ENCODE peak calls at places on chromosome 16, in five cellular contexts. D is OCI-LY7, B is neural crest cell, N is AG04450, M is choroid plexus epithelial cell. V is an unnamed sample.

GRCh38 chr16:83344014-83344413 is 463.8 kb upstream of the HSBP1 start:
- DNase-seq in M (peak), B (no peak), N (peak), D (no peak), V (no peak)

GRCh38 chr16:7550096-7550495 is 217.5 kb downstream of the RBFOX1 start:
- DNase-seq in N (no peak), M (no peak), B (no peak), D (no peak), V (no peak)

GRCh38 chr16:21603920-21604319 is 4.5 kb downstream of the METTL9 start:
- DNase-seq in M (no peak), D (no peak), N (no peak), B (no peak), V (peak)

GRCh38 chr16:10979717-10980601 is 35.6 kb downstream of the CLEC16A start:
- DNase-seq in M (no peak), B (no peak), N (no peak), D (no peak), V (no peak)

GRCh38 chr16:85080923-85081498 is 31.3 kb downstream of the CIBAR2 start:
- DNase-seq in D (no peak), M (peak), B (no peak), N (no peak), V (no peak)

GRCh38 chr16:53504665-53505064 is 1.7 kb upstream of the AKTIP start:
- DNase-seq in B (no peak), N (no peak), D (no peak), M (peak), V (no peak)

GRCh38 chr16:15882563-15882962 is 5.8 kb downstream of the CEP20 start:
- DNase-seq in M (no peak), N (no peak), B (no peak), D (no peak), V (no peak)

GRCh38 chr16:47109361-47109760 is 34.4 kb downstream of the NETO2 start:
- DNase-seq in N (no peak), B (no peak), D (no peak), M (no peak), V (no peak)

GRCh38 chr16:47965439-47965838 is 190.4 kb downstream of the ABCC12 start:
- DNase-seq in N (no peak), M (peak), B (peak), D (no peak), V (no peak)

GRCh38 chr16:63938661-63939060 is 1183.2 kb downstream of the CDH11 start:
- DNase-seq in B (no peak), M (peak), N (no peak), D (no peak), V (no peak)

GRCh38 chr16:85969591-85969990 is 70.6 kb downstream of the IRF8 start:
- DNase-seq in B (no peak), D (no peak), M (peak), N (no peak), V (no peak)

GRCh38 chr16:85349413-85350145 is 237.3 kb upstream of the CIBAR2 start:
- DNase-seq in N (no peak), B (no peak), D (no peak), M (no peak), V (no peak)

GRCh38 chr16:73503093-73503492 is 455.2 kb upstream of the ZFHX3 start:
- DNase-seq in N (no peak), B (no peak), D (no peak), M (no peak), V (no peak)

GRCh38 chr16:23267647-23268046 is 34.5 kb upstream of the SCNN1B start:
- DNase-seq in N (no peak), D (no peak), B (no peak), M (no peak), V (no peak)

GRCh38 chr16:21184834-21185233 is 26.4 kb downstream of the LDAF1 start:
- DNase-seq in B (no peak), D (no peak), N (no peak), M (no peak), V (no peak)

GRCh38 chr16:50251375-50252081 is 14.8 kb upstream of the ADCY7 start:
- DNase-seq in M (peak), N (peak), B (no peak), D (no peak), V (no peak)

GRCh38 chr16:84686702-84687298 is 13.0 kb upstream of the USP10 start:
- DNase-seq in B (no peak), M (no peak), D (peak), N (no peak), V (no peak)

DNA sequence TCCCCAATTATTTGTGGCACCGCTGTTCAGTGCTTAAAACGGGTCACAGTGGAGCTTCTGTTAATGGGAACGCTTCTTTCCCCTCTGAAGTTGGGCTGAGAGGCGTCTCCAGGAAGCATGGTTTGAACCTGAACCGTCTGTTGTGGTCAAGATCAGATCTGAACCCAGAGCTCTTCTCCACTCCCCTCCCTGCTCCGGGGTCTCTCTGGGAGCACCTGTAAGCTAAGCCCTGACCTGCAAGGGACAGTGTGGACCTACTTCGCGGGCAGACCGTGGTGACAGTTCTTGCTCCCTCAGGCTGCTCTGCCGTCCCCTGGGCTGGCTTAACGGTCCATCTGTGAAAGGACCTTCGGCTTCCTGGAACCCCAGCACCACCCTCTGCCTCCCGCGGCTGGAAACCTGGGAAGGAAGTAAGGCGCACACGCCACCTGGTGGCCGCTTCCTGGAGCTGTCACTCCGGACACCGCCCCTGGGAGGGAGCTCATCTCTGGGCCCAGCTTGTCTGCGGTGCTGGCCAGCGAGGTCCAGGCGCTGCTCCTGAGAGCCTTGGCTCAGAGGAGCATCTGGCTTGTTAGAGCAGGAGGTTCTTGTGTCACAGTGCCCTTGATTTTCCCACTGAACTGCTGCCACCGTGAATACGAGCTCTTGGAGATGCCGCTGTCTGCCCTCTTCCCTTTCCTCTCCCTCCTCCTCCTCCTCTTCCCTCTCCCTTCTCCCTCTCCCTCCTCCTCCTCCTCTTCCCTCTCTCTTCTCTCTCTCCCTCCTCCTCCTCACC is 518.5 kb upstream of the EEF2KMT start:
- DNase-seq in D (peak), N (no peak), B (peak), M (no peak), V (peak)
- TF ChIP-seq CTCF in D (peak), N (no peak), B (peak), M (no peak), V (peak)

DNA sequence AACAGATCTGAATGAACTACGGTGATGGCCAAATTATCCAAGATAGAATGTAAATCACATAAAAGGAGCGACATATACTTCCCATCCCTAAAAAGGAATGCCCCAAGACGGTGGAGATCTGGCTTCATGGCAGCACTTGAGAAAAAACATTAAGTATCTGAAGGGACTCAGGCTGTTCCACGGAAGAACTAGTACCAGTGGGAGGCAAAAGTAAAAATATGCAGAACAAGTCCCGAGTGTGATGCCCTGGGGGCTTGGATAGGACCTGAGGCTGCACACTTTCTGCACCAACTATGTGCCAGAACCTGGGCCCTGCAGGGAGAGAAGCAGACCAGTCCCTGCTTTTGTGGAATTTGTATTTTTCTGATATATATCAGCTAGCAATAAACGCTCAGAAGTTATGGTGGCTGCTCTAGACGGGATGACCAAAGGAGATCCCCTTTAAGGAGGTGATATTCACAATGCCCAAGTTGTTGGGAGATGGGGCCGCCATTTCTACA is 538 bp upstream of the CKLF start:
- DNase-seq in B (no peak), M (no peak), D (peak), N (no peak), V (no peak)
- TF ChIP-seq CTCF in B (no peak), M (no peak), D (no peak), N (no peak), V (no peak)

DNA sequence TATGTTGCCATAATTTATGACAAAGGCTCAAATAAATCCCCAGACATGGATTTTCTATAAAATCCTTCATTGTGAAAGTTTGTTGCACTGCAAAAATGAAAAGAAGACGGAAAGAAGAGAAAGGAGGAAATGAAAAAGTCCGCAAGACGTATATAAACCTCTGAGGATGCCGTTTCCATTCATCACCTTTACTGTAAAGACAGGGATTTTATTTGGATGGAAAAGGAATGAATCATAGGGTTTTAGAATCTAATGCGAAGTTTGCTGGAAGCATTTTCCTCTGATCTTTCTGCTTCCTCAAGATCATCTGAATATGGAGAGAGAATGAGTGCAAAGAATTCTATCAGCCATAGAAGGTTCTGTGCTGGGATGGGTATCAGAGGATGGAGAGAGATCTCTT is 48.8 kb upstream of the XYLT1 start:
- DNase-seq in D (no peak), B (no peak), M (no peak), N (no peak), V (no peak)
- TF ChIP-seq CTCF in D (no peak), B (no peak), M (no peak), N (no peak), V (no peak)

GRCh38 chr16:87922250-87922871 is 14.0 kb downstream of the CA5A start:
- DNase-seq in M (peak), D (no peak), N (no peak), B (no peak), V (no peak)

GRCh38 chr16:87924937-87925670 is 11.2 kb downstream of the CA5A start:
- DNase-seq in B (no peak), D (no peak), M (no peak), N (no peak), V (no peak)

GRCh38 chr16:87926246-87927194 is 9.8 kb downstream of the CA5A start:
- DNase-seq in N (no peak), D (no peak), B (no peak), M (no peak), V (no peak)

GRCh38 chr16:87927195-87927562 is 9.2 kb downstream of the CA5A start:
- DNase-seq in N (no peak), B (no peak), M (no peak), D (no peak), V (no peak)

GRCh38 chr16:87924041-87924851 is 12.1 kb downstream of the CA5A start:
- DNase-seq in D (no peak), N (no peak), M (no peak), B (no peak), V (no peak)
- TF ChIP-seq CTCF in D (no peak), N (no peak), M (no peak), B (no peak), V (no peak)

GRCh38 chr16:57609541-57610401 is 18.7 kb upstream of the ADGRG1 start:
- DNase-seq in N (no peak), B (no peak), D (peak), M (peak), V (no peak)
- TF ChIP-seq CTCF in N (peak), B (no peak), D (peak), M (peak), V (no peak)

GRCh38 chr16:1043831-1044514 is 28.6 kb upstream of the SSTR5 start:
- DNase-seq in N (no peak), M (no peak), B (no peak), D (no peak), V (no peak)

GRCh38 chr16:1040346-1040745 is 32.2 kb upstream of the SSTR5 start:
- DNase-seq in D (no peak), N (no peak), B (no peak), M (no peak), V (no peak)

GRCh38 chr16:1044515-1045362 is 27.8 kb upstream of the SSTR5 start:
- DNase-seq in D (no peak), B (no peak), M (no peak), N (no peak), V (no peak)

GRCh38 chr16:1042076-1042744 is 30.3 kb upstream of the SSTR5 start:
- DNase-seq in M (no peak), B (no peak), N (no peak), D (no peak), V (no peak)

DNA sequence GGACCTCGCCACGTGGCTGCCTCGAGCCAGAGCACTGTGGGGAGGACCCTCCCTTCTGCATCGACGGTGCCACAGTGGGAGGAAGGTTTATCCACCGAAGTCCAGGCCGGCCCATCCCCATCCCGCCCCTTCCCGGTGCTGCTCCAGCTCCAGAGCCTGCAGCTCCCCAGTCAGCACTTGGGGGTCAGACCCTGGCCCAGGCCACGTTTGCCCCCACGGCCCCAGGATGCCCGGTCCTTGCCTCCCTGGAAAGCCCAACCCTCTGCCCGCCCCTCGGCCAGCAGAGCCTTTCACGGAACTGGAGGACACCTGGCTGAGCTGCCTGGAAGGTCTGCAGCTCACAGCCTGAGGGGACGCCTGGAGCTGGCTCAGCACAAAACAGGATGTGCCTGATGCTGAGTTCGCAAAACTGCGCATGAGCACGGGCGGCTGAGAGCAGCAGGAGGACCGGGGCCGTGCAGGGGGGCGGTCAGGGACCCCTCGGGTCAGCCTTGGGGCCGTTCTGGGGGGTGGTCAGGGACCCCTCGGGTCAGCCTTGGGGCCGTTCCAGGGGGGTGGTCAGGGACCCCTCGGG is 29.7 kb upstream of the SSTR5 start:
- DNase-seq in M (peak), B (no peak), N (no peak), D (no peak), V (no peak)
- TF ChIP-seq CTCF in M (no peak), B (no peak), N (no peak), D (no peak), V (no peak)

DNA sequence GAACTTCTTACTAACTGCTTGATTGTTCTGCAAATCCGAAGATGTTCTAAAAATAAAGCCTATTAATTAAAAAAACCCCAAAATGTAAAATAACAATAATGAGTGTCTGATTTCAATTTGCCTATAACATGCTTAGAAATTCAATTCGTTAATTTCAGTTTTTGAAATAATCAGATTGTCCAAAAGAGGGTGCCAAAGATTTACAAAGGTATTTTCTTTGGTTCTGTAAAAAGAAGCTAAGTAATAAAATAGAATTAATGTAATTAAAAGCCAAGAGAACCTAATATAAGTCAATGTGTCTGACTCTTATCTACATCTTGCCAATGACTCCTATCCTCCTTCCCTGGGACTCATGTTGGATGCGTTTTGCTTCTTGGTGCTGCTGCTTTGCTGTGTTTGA is 75.0 kb upstream of the CPHXL start:
- DNase-seq in B (no peak), N (no peak), D (no peak), M (peak), V (no peak)
- TF ChIP-seq CTCF in B (peak), N (peak), D (peak), M (no peak), V (peak)

GRCh38 chr16:55294129-55294528 is 29.9 kb upstream of the IRX6 start:
- DNase-seq in D (no peak), B (no peak), N (no peak), M (no peak), V (no peak)
- TF ChIP-seq CTCF in D (peak), B (peak), N (no peak), M (no peak), V (no peak)

GRCh38 chr16:719815-720506 is 985 bp upstream of the ANTKMT start:
- DNase-seq in N (no peak), M (no peak), B (no peak), D (peak), V (no peak)
- TF ChIP-seq CTCF in N (peak), M (peak), B (peak), D (no peak), V (no peak)

GRCh38 chr16:2194852-2195315 is 1.5 kb downstream of the CASKIN1 start:
- DNase-seq in M (peak), B (no peak), D (peak), N (no peak), V (peak)
- TF ChIP-seq CTCF in M (peak), B (peak), D (peak), N (peak), V (peak)